ENCODE peak calls at places on chromosomes 6 and 20, in ten cellular contexts. X is transverse colon, M is breast epithelium, D is H1, H is GM12878, N is suprapubic skin, P is HCT116, A is endothelial cell of umbilical vein, L is spleen, I is stomach. U is an unnamed sample.

GRCh38 chr20:16462711-16463110 is 110.5 kb downstream of the KIF16B start:
- DNase-seq in X (no peak), M (no peak), D (no peak), H (no peak), N (no peak), P (no peak), A (no peak), L (no peak), I (no peak), U (no peak)

GRCh38 chr20:7366189-7366588 is 574.1 kb downstream of the HAO1 start:
- DNase-seq in X (no peak), M (no peak), D (no peak), H (no peak), N (no peak), P (no peak), A (no peak), L (no peak), I (no peak), U (no peak)

GRCh38 chr6:158815915-158816314 is 3.3 kb downstream of the EZR start:
- DNase-seq in X (no peak), M (no peak), D (no peak), H (no peak), N (no peak), P (no peak), A (no peak), L (no peak), I (no peak), U (no peak)

GRCh38 chr6:32852844-32853540 is 512 bp downstream of the TAP1 start:
- DNase-seq in X (peak), M (no peak), D (no peak), H (no peak), N (no peak), P (no peak), A (peak), L (peak), I (peak), U (peak)

GRCh38 chr6:5610640-5611039 is 349.3 kb downstream of the FARS2 start:
- DNase-seq in X (no peak), M (no peak), D (no peak), H (no peak), N (no peak), P (no peak), A (no peak), L (no peak), I (no peak), U (no peak)

GRCh38 chr6:129859524-129859923 is 1.6 kb downstream of the TMEM244 start:
- DNase-seq in X (no peak), M (no peak), D (no peak), H (no peak), N (no peak), P (no peak), A (no peak), L (no peak), I (no peak), U (no peak)

GRCh38 chr6:2872417-2873358 is 30.4 kb downstream of the SERPINB9 start:
- DNase-seq in X (no peak), M (no peak), D (no peak), H (no peak), N (no peak), P (no peak), A (no peak), L (no peak), I (no peak), U (no peak)

GRCh38 chr6:45566882-45567281 is 189.1 kb upstream of the SUPT3H start:
- DNase-seq in X (no peak), M (no peak), D (peak), H (no peak), N (no peak), P (peak), A (no peak), L (no peak), I (no peak), U (no peak)

GRCh38 chr6:9927271-9927670 is 487.6 kb downstream of the TFAP2A start:
- DNase-seq in X (no peak), M (no peak), D (no peak), H (no peak), N (no peak), P (no peak), A (no peak), L (no peak), I (no peak), U (no peak)

GRCh38 chr6:131694832-131695426 is 6.3 kb downstream of the OR2A4 start:
- DNase-seq in X (peak), M (no peak), D (peak), H (no peak), N (no peak), P (peak), A (peak), L (no peak), I (peak), U (peak)

GRCh38 chr6:137403855-137404254 is 90.3 kb downstream of the OLIG3 start:
- DNase-seq in X (no peak), M (no peak), D (no peak), H (no peak), N (no peak), P (no peak), A (no peak), L (no peak), I (peak), U (no peak)

GRCh38 chr6:167056370-167056769 is 57.2 kb downstream of the CEP43 start:
- DNase-seq in X (no peak), M (no peak), D (no peak), H (peak), N (no peak), P (no peak), A (no peak), L (no peak), I (no peak), U (no peak)

DNA sequence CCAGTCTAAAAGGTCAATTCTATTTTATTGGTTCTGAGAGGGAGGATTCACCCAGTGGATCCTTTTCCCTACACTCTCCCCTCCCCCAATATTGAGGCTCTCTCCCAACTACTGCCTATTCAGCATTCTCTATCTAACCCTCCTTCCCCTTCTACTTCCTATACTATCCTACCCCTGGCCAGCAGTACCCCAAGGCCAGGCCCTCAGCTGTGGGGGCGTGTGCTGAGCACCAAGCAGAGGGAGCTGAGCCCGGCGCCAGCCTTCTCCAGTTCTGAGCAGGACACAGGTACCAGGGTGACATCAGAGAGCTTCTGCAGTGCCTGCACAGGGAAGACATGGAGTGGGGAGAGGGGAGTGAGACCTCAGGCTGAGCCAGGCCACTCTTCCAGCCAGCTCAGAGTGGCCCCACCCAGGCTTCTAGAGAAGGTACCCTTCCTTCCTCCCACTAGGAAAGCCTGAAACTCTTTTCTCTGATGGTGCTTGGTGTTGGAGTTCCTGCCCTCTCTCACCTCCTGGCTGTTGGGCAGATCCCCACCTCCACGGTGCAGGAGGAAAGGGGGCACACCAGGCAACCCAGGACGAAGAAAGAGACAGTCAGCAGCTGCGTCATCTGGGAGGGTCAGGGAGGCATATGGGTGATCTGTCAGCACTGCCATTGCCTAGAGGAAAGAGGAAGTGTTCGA is 1.9 kb downstream of the DDAH2 start:
- DNase-seq in X (peak), M (no peak), D (no peak), H (no peak), N (no peak), P (no peak), A (no peak), L (peak), I (no peak), U (no peak)
- TF ChIP-seq POLR2AphosphoS5 in X (no peak), M (no peak), D (no peak), H (no peak), N (no peak), P (no peak), A (no peak), L (peak), I (no peak), U (no peak)

DNA sequence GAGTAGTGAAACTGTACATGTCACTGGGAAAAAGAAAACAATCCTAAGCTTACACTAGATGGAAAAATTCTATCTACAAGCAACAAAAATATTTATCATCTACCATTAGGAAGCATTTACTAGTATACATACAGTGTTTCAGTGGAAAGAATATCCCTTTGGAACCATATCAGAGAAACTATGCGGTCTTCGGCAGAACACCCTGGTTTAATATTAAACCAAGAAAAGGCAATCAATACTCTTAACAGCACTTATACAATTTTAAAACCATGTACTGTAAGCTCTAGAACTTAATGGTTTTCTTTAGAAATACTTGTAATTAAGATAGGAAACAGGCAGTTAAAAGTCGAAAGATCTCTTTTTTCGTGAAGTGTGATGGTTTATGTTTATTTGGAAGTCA is 32.3 kb downstream of the GCLC start:
- DNase-seq in X (no peak), M (no peak), D (no peak), H (no peak), N (no peak), P (no peak), A (no peak), L (no peak), I (no peak), U (no peak)
- H3K27ac ChIP-seq in X (peak), M (no peak), D (no peak), H (no peak), N (no peak), P (no peak), A (no peak), L (no peak), I (peak), U (no peak)

GRCh38 chr6:85676086-85676729 is 33.5 kb upstream of the SYNCRIP start:
- DNase-seq in X (no peak), M (no peak), D (no peak), H (no peak), N (no peak), P (no peak), A (peak), L (no peak), I (no peak), U (no peak)
- TF ChIP-seq POLR2A in X (no peak), M (no peak), D (no peak), H (no peak), N (no peak), P (no peak), A (no peak), L (no peak), I (no peak), U (no peak)

GRCh38 chr6:36609582-36609981 is 15.4 kb downstream of the SRSF3 start:
- DNase-seq in X (no peak), M (no peak), D (no peak), H (no peak), N (peak), P (no peak), A (no peak), L (no peak), I (no peak), U (peak)
- TF ChIP-seq POLR2AphosphoS5 in X (peak), M (no peak), D (peak), H (no peak), N (no peak), P (peak), A (no peak), L (no peak), I (no peak), U (no peak)

DNA sequence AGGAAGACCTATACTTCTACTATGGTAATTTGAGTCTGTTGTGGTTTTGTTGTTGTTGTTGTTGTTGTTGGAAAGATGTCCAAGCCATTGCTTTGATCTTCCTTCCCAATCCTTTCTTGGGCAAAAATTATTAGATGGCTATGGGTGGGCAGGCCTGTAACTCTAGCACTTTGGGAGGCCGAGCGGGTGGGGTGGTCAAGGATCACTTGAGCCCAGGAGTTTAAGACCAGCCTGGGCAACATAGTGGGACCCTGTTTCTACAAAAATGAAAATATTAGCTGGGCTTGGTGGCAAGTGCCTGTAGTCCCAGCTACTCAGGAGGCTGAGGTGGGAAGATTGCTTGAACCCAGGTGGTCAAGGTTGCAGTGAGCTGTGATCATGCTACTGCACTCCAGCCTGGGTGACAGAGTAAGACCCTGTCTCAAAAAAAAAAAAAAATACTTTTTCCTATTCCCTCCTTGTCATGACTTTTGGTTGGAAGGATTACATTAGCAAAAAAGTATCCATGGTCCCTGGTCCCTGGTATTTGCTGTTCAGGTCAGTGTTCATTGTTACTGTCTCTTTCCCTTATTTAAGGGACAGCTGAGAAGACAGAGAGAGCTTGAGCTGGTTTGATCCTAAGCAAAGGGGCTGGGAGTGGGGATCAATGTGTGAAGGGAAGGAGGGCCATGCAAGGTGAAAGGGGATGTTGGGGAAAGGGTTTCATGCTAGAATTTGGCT is 11.7 kb downstream of the NEU1 start:
- DNase-seq in X (no peak), M (no peak), D (no peak), H (no peak), N (no peak), P (no peak), A (no peak), L (no peak), I (no peak), U (no peak)
- H3K27ac ChIP-seq in X (no peak), M (no peak), D (no peak), H (no peak), N (no peak), P (no peak), A (no peak), L (no peak), I (peak), U (no peak)

DNA sequence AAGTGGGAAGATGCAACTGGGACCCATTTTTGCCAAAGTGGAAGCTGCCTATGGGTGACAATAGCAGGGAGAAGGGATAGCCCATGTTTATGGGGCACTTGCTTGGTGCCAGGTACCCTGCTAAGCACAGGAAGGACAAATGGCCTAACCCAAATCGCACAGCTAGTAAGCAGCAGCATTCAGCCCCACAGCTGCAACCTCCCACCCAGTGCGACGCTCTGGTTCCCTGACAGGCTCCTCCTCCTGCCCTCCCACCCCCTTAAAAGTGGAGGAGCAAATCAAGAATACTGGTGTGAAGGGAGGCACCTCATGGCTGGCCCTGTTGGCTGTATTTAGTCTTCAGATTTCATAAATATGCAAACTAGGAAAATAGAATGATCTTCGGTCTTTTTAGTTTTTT is 76.2 kb downstream of the RIN2 start:
- DNase-seq in X (no peak), M (no peak), D (no peak), H (no peak), N (no peak), P (no peak), A (no peak), L (no peak), I (no peak), U (no peak)
- TF ChIP-seq POLR2A in X (no peak), M (no peak), D (no peak), H (no peak), N (no peak), P (no peak), A (no peak), L (no peak), I (no peak), U (no peak)

GRCh38 chr20:18496042-18496441 is 983 bp downstream of the RBBP9 start:
- DNase-seq in X (no peak), M (no peak), D (no peak), H (no peak), N (no peak), P (no peak), A (peak), L (no peak), I (no peak), U (peak)

GRCh38 chr20:18497603-18498002 is 578 bp upstream of the RBBP9 start:
- DNase-seq in X (no peak), M (no peak), D (no peak), H (no peak), N (no peak), P (no peak), A (no peak), L (no peak), I (no peak), U (no peak)

DNA sequence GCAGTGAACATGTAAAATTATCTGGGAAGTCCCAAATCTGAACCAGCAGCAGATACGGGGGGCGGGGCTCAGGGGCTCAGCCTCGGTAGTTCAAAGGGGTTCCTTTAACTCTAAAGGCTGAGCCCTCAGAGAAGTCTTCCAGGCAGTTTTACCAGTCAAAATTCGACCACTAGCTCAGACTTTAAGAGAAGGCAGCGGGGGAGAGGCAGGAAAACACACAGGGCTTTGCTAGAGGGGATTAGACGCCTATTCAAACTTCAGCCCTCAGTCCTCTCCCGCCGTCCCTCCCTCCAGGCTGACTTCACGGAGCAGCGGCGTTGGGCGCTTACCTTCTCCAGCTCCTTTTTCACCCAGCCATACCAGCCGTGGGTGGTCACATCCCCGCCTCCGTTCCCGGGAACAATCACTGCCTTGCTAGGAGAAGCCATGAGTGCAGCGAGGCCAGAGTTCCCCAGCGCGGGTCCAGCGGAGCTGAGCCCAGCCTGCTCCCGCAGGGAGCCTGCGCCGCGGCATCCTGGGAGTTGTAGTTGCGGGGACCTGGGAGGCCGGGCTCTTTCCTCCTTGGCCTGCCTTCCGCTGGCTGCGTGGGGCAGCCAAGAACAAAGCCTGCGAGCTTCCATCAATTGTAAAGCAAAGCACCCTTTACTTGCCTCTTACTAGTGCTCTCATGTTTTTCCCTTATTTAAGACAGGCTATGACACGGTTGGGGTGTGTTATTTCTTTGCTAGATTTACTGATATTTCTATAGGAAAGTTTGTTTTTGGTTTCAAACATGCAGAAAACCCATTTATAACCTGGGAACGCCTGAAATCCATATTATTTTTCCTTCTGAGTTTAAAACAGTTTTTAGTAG is at the start of gene RBBP9:
- DNase-seq in X (peak), M (peak), D (peak), H (peak), N (peak), P (peak), A (peak), L (peak), I (peak), U (peak)
- TF ChIP-seq POLR2AphosphoS5 in X (peak), M (peak), D (peak), H (peak), N (no peak), P (peak), A (peak), L (peak), I (peak), U (no peak)

GRCh38 chr20:10634683-10635411 is 39.0 kb downstream of the JAG1 start:
- DNase-seq in X (no peak), M (no peak), D (no peak), H (no peak), N (no peak), P (no peak), A (peak), L (no peak), I (no peak), U (no peak)
- H3K27ac ChIP-seq in X (peak), M (peak), D (no peak), H (no peak), N (peak), P (no peak), A (no peak), L (no peak), I (peak), U (no peak)

DNA sequence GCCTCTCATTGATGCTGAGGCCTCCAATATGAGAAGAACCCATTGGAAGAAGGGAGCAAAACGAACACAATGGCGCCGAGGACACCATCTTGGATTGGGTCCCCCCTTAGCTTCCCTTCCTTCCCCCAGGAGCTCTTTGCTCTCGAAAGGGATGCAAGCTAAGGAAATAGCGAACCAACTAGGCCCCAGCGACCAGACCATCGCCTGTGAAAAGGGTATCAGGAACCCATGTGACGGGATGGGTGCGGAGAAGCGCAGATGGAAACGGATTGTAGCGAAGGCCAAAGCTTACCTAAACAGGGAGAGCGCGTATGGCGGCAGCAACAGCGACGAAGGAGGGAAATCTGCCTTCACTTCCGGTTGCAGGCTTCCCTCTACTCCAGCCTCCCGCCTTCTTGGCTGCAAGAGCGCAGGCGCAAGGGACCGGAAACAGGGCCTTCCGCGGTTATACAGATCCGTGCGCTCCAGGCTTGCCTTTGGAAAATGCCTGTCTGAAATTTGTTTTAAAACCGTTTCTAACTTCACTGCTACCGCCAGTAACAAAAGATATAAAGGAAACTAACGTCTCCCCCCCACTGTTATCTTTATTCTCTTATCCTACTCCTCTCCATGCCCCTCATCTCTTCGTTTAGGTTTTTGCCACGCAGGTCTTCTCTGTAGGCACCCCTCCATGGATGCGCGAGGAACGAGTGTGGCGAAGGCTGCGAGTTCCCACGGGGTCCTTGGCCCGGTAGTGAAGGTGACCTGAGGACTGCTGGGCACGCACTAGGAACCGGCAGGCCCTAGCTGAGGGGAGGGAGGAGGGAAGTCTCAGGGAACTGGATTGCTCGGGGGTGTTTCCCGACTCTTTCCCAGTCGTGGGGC is at the start of gene DDX39B:
- DNase-seq in X (peak), M (peak), D (peak), H (peak), N (peak), P (peak), A (peak), L (peak), I (peak), U (peak)
- TF ChIP-seq POLR2A in X (peak), M (peak), D (peak), H (peak), N (peak), P (peak), A (peak), L (peak), I (no peak), U (peak)